ENCODE peak calls at places on chromosome 16, in five cellular contexts. S, J, L, N and I are unnamed samples.

GRCh38 chr16:50719401-50720337 is 22.2 kb upstream of the CYLD start:
- ATAC-seq in S (no peak), J (peak), L (no peak), N (no peak), I (no peak)

GRCh38 chr16:8866118-8866883 is 2.5 kb downstream of the CARHSP1 start:
- ATAC-seq in S (no peak), J (no peak), L (peak), N (peak), I (peak)

GRCh38 chr16:79253100-79253631 is 347.4 kb downstream of the MAF start:
- ATAC-seq in S (no peak), J (no peak), L (no peak), N (no peak), I (no peak)

GRCh38 chr16:89448656-89449055 is 41.7 kb downstream of the ANKRD11 start:
- ATAC-seq in S (no peak), J (peak), L (peak), N (peak), I (no peak)

GRCh38 chr16:1072526-1073261 is at the start of gene SSTR5:
- ATAC-seq in S (no peak), J (no peak), L (no peak), N (no peak), I (no peak)

GRCh38 chr16:68251812-68252211 is 6.6 kb downstream of the PLA2G15 start:
- ATAC-seq in S (peak), J (no peak), L (peak), N (peak), I (no peak)

GRCh38 chr16:10827691-10828341 is 9.2 kb upstream of the TVP23A start:
- ATAC-seq in S (no peak), J (no peak), L (peak), N (peak), I (peak)

GRCh38 chr16:70735141-70735979 is 49.5 kb upstream of the MTSS2 start:
- ATAC-seq in S (no peak), J (no peak), L (peak), N (peak), I (peak)

GRCh38 chr16:27314986-27315332 is 1.2 kb downstream of the IL4R start:
- ATAC-seq in S (no peak), J (no peak), L (no peak), N (no peak), I (no peak)

GRCh38 chr16:4347765-4348509 is 3.2 kb downstream of the PAM16 start:
- ATAC-seq in S (no peak), J (no peak), L (peak), N (no peak), I (no peak)

GRCh38 chr16:30953511-30954124 is 3.9 kb upstream of the SETD1A start:
- ATAC-seq in S (no peak), J (peak), L (no peak), N (no peak), I (no peak)

GRCh38 chr16:67240506-67240905 is 6.8 kb downstream of the FHOD1 start:
- ATAC-seq in S (no peak), J (peak), L (no peak), N (no peak), I (no peak)

GRCh38 chr16:30541502-30542329 is 7.1 kb upstream of the ZNF747 start:
- ATAC-seq in S (no peak), J (no peak), L (no peak), N (peak), I (no peak)

GRCh38 chr16:72879846-72880245 is 168.1 kb downstream of the ZFHX3 start:
- ATAC-seq in S (no peak), J (no peak), L (no peak), N (no peak), I (no peak)

GRCh38 chr16:15597135-15597534 is 45.8 kb downstream of the MARF1 start:
- ATAC-seq in S (no peak), J (no peak), L (no peak), N (no peak), I (no peak)

GRCh38 chr16:86212706-86213426 is 297.5 kb upstream of the FOXF1 start:
- ATAC-seq in S (peak), J (no peak), L (peak), N (peak), I (no peak)

GRCh38 chr16:79429276-79430128 is 171.0 kb downstream of the MAF start:
- ATAC-seq in S (no peak), J (no peak), L (no peak), N (peak), I (no peak)

GRCh38 chr16:81549547-81550411 is 105.2 kb downstream of the CMIP start:
- ATAC-seq in S (no peak), J (no peak), L (no peak), N (no peak), I (no peak)

GRCh38 chr16:82061861-82062525 is 26.9 kb downstream of the HSD17B2 start:
- ATAC-seq in S (no peak), J (peak), L (no peak), N (no peak), I (no peak)

GRCh38 chr16:11183035-11183812 is 72.8 kb downstream of the SOCS1 start:
- ATAC-seq in S (peak), J (no peak), L (no peak), N (no peak), I (no peak)